ENCODE peak calls at places on chromosome 1, in five cellular contexts. One of them, this sample, is unnamed.

GRCh38 chr1:64983110-64983509 is 16.8 kb upstream of the JAK1 start:
- DNase-seq in CD8-positive, alpha-beta T cell: no peak
- DNase-seq in HFFc6: peak; percentile 93
- DNase-seq in heart left ventricle: no peak
- DNase-seq in hepatocyte: peak; percentile 48
- DNase-seq in this sample: peak; percentile 83

GRCh38 chr1:205983925-205984725 is 19.1 kb downstream of the RAB7B start:
- DNase-seq in CD8-positive, alpha-beta T cell: no peak
- DNase-seq in HFFc6: peak; percentile 37
- DNase-seq in heart left ventricle: peak; percentile 80
- DNase-seq in hepatocyte: peak; percentile 84
- DNase-seq in this sample: peak; percentile 97

GRCh38 chr1:47201179-47201578 is 11.3 kb upstream of the PDZK1IP1 start:
- DNase-seq in CD8-positive, alpha-beta T cell: no peak
- DNase-seq in HFFc6: peak; percentile 18
- DNase-seq in heart left ventricle: no peak
- DNase-seq in hepatocyte: no peak
- DNase-seq in this sample: no peak

GRCh38 chr1:23081376-23081775 is 62.1 kb downstream of the KDM1A start:
- DNase-seq in CD8-positive, alpha-beta T cell: no peak
- DNase-seq in HFFc6: no peak
- DNase-seq in heart left ventricle: no peak
- DNase-seq in hepatocyte: no peak
- DNase-seq in this sample: no peak

GRCh38 chr1:5254131-5254725 is 599.8 kb downstream of the AJAP1 start:
- DNase-seq in CD8-positive, alpha-beta T cell: no peak
- DNase-seq in HFFc6: no peak
- DNase-seq in heart left ventricle: no peak
- DNase-seq in hepatocyte: no peak
- DNase-seq in this sample: no peak

GRCh38 chr1:28890435-28890834 is 23.9 kb upstream of the EPB41 start:
- DNase-seq in CD8-positive, alpha-beta T cell: no peak
- DNase-seq in HFFc6: no peak
- DNase-seq in heart left ventricle: no peak
- DNase-seq in hepatocyte: no peak
- DNase-seq in this sample: no peak

GRCh38 chr1:65069186-65069585 is 78.8 kb upstream of the AK4 start:
- DNase-seq in CD8-positive, alpha-beta T cell: peak; percentile 54
- DNase-seq in HFFc6: no peak
- DNase-seq in heart left ventricle: no peak
- DNase-seq in hepatocyte: no peak
- DNase-seq in this sample: no peak

GRCh38 chr1:156488566-156489165 is 11.9 kb downstream of the MEF2D start:
- DNase-seq in CD8-positive, alpha-beta T cell: no peak
- DNase-seq in HFFc6: no peak
- DNase-seq in heart left ventricle: no peak
- DNase-seq in hepatocyte: no peak
- DNase-seq in this sample: no peak

GRCh38 chr1:239448911-239449310 is 62.5 kb downstream of the CHRM3 start:
- DNase-seq in CD8-positive, alpha-beta T cell: no peak
- DNase-seq in HFFc6: no peak
- DNase-seq in heart left ventricle: no peak
- DNase-seq in hepatocyte: no peak
- DNase-seq in this sample: no peak

GRCh38 chr1:36754366-36754765 is 271.7 kb upstream of the CSF3R start:
- DNase-seq in CD8-positive, alpha-beta T cell: no peak
- DNase-seq in HFFc6: no peak
- DNase-seq in heart left ventricle: no peak
- DNase-seq in hepatocyte: no peak
- DNase-seq in this sample: no peak
- TF ChIP-seq CTCF in CD8-positive, alpha-beta T cell: no peak
- TF ChIP-seq CTCF in HFFc6: no peak
- TF ChIP-seq CTCF in heart left ventricle: no peak
- TF ChIP-seq CTCF in hepatocyte: no peak
- TF ChIP-seq CTCF in this sample: no peak

DNA sequence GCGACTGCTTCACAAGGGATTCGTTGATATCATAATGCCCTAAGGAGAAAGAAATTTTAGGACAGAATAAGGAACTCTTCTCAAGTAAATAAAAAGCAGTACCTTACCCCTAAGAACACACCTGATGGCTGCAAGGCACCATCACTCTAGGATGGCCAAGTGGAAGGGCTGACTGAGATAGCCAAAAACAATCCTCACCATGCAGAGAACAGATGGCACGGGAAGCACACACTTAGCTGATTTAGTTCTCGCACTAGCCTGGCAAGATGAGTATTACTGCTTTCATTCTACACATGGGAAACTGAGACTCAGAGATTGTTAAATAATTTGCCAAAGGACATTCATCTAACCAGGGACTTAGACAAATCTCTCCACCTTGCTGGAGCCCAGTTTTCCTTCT is 43.8 kb downstream of the STPG1 start:
- DNase-seq in CD8-positive, alpha-beta T cell: no peak
- DNase-seq in HFFc6: no peak
- DNase-seq in heart left ventricle: no peak
- DNase-seq in hepatocyte: no peak
- DNase-seq in this sample: no peak
- TF ChIP-seq CTCF in CD8-positive, alpha-beta T cell: no peak
- TF ChIP-seq CTCF in HFFc6: no peak
- TF ChIP-seq CTCF in heart left ventricle: no peak
- TF ChIP-seq CTCF in hepatocyte: no peak
- TF ChIP-seq CTCF in this sample: no peak

DNA sequence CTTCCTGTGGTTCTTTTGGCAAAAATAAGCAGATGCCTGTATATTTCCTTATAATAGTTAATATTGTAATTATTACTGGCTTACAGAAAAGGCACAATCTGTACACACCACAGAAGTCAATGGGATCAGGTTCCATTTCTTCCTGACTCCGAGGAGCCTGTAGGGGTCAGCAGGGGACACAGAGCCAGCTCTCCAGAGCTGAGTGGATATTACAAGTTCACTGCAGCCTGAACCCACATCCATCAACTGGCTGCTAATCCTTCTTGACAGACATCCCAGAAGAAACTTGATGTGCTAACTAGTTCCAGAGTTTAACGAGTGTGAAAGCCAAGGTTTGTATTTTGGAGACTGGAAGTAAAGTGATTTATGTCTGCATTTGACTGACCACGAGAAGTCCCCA is 203.8 kb downstream of the LMX1A start:
- DNase-seq in CD8-positive, alpha-beta T cell: no peak
- DNase-seq in HFFc6: no peak
- DNase-seq in heart left ventricle: no peak
- DNase-seq in hepatocyte: peak; percentile 28
- DNase-seq in this sample: peak; percentile 60
- TF ChIP-seq CTCF in CD8-positive, alpha-beta T cell: no peak
- TF ChIP-seq CTCF in HFFc6: no peak
- TF ChIP-seq CTCF in heart left ventricle: peak; percentile 25
- TF ChIP-seq CTCF in hepatocyte: peak; percentile 38
- TF ChIP-seq CTCF in this sample: no peak

GRCh38 chr1:31846484-31846883 is 30.7 kb upstream of the SPOCD1 start:
- DNase-seq in CD8-positive, alpha-beta T cell: no peak
- DNase-seq in HFFc6: no peak
- DNase-seq in heart left ventricle: no peak
- DNase-seq in hepatocyte: no peak
- DNase-seq in this sample: no peak

GRCh38 chr1:31839662-31840343 is 24.0 kb upstream of the SPOCD1 start:
- DNase-seq in CD8-positive, alpha-beta T cell: no peak
- DNase-seq in HFFc6: no peak
- DNase-seq in heart left ventricle: no peak
- DNase-seq in hepatocyte: no peak
- DNase-seq in this sample: no peak

GRCh38 chr1:31848381-31848897 is 32.6 kb upstream of the SPOCD1 start:
- DNase-seq in CD8-positive, alpha-beta T cell: peak; percentile 44
- DNase-seq in HFFc6: no peak
- DNase-seq in heart left ventricle: no peak
- DNase-seq in hepatocyte: no peak
- DNase-seq in this sample: no peak

GRCh38 chr1:31837441-31838158 is 21.8 kb upstream of the SPOCD1 start:
- DNase-seq in CD8-positive, alpha-beta T cell: no peak
- DNase-seq in HFFc6: no peak
- DNase-seq in heart left ventricle: no peak
- DNase-seq in hepatocyte: no peak
- DNase-seq in this sample: no peak

DNA sequence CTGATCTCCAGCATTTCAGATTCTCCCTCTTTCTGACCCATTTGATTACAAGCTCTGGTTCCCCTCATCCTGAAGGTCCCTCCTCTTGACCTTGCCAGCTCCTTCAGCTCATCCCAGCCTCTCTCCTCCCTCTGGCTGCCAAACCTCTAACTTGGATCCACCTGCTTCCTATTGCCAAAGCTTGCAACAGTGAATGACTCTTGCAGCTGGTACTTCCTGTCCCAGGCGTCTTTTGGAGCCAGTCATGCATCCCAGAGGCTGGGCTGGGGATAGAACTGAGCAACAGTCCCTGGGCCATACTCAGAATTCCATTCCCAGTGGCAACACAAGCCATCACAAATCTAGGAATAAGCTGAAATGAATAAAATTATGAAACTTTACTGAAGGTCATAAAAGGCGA is 27.7 kb upstream of the SPOCD1 start:
- DNase-seq in CD8-positive, alpha-beta T cell: no peak
- DNase-seq in HFFc6: peak; percentile 87
- DNase-seq in heart left ventricle: no peak
- DNase-seq in hepatocyte: no peak
- DNase-seq in this sample: peak; percentile 84
- TF ChIP-seq CTCF in CD8-positive, alpha-beta T cell: no peak
- TF ChIP-seq CTCF in HFFc6: no peak
- TF ChIP-seq CTCF in heart left ventricle: no peak
- TF ChIP-seq CTCF in hepatocyte: no peak
- TF ChIP-seq CTCF in this sample: no peak

DNA sequence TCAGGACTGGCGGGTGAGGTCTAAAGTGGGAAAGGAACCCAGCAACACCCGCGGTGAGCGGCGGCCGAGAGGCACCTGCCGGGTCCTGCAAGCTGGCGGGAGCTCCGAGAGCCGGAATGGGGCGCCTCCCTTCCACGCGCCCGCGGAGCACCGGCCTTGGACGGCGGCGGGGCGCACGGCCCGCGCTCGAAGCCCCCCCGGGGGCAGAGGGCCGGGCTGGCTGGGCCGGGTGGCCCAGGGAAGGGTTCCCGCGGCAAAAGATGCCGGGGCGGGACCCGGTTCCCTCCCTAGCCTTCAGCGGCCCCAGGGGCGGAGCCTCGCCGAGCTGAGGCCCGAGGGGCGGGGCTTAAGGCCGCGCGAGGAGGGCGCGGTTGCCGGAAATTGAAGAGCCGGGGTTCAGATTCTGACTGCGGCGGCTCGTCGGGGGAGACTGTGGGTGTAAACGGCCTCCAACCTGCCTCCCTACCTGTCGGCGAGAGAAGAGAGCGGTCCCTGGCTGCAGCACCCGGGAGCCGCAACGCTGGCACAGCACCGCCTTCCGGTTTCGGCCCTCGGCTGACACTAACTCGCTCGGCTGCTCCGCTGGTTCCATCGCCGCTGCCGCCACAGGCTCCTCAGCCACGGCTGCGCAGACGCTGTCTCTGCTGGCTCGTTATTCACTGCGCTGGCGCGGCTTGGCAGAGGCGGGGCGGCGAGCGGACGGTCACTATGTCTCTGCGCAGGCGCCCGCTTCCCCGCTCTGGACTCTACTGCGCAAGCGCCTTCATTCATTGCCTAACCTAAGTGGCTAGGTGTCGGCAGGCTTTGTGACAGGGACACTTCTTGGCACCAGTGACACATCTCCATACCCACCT is at the start of gene RABIF:
- DNase-seq in CD8-positive, alpha-beta T cell: peak; percentile 96
- DNase-seq in HFFc6: peak; percentile 93
- DNase-seq in heart left ventricle: peak; percentile 98
- DNase-seq in hepatocyte: peak; percentile 99
- DNase-seq in this sample: peak; percentile 99
- TF ChIP-seq CTCF in CD8-positive, alpha-beta T cell: no peak
- TF ChIP-seq CTCF in HFFc6: peak; percentile 43
- TF ChIP-seq CTCF in heart left ventricle: peak; percentile 53
- TF ChIP-seq CTCF in hepatocyte: peak; percentile 23
- TF ChIP-seq CTCF in this sample: no peak

This sample was measured in MCF 10A.